ENCODE peak calls at places on chromosomes 5 and 9, in six cellular contexts. One of them, this sample, is unnamed.

GRCh38 chr9:87662808-87663528 is 63.0 kb upstream of the CTSL start:
- DNase-seq in anterior cingulate cortex: peak
- DNase-seq in Caki2: peak
- DNase-seq in GM12865: peak
- DNase-seq in activated effector memory CD4-positive, alpha-beta T cell treated with anti-CD3 and anti-CD28 coated beads, Interleukin-2, amount 50 U/mL, for 16 hours: peak
- DNase-seq in activated CD8-positive, alpha-beta memory T cell treated with anti-CD3 and anti-CD28 coated beads for 1 hour: peak
- DNase-seq in this sample: peak

GRCh38 chr9:131092548-131093440 is 3.5 kb upstream of the AIF1L start:
- DNase-seq in anterior cingulate cortex: no peak
- DNase-seq in Caki2: no peak
- DNase-seq in activated effector memory CD4-positive, alpha-beta T cell treated with anti-CD3 and anti-CD28 coated beads, Interleukin-2, amount 50 U/mL, for 16 hours: no peak
- DNase-seq in activated CD8-positive, alpha-beta memory T cell treated with anti-CD3 and anti-CD28 coated beads for 1 hour: no peak
- DNase-seq in GM12865: no peak
- DNase-seq in this sample: no peak

GRCh38 chr5:10034008-10034407 is 215.7 kb downstream of the ATPSCKMT start:
- DNase-seq in anterior cingulate cortex: no peak
- DNase-seq in GM12865: no peak
- DNase-seq in activated CD8-positive, alpha-beta memory T cell treated with anti-CD3 and anti-CD28 coated beads for 1 hour: no peak
- DNase-seq in activated effector memory CD4-positive, alpha-beta T cell treated with anti-CD3 and anti-CD28 coated beads, Interleukin-2, amount 50 U/mL, for 16 hours: no peak
- DNase-seq in Caki2: no peak
- DNase-seq in this sample: no peak

GRCh38 chr5:118553662-118554061 is 434.7 kb downstream of the DTWD2 start:
- DNase-seq in Caki2: no peak
- DNase-seq in anterior cingulate cortex: no peak
- DNase-seq in activated effector memory CD4-positive, alpha-beta T cell treated with anti-CD3 and anti-CD28 coated beads, Interleukin-2, amount 50 U/mL, for 16 hours: no peak
- DNase-seq in GM12865: no peak
- DNase-seq in activated CD8-positive, alpha-beta memory T cell treated with anti-CD3 and anti-CD28 coated beads for 1 hour: no peak
- DNase-seq in this sample: no peak

GRCh38 chr9:2679011-2679410 is 38.3 kb upstream of the KCNV2 start:
- DNase-seq in Caki2: no peak
- DNase-seq in GM12865: no peak
- DNase-seq in activated CD8-positive, alpha-beta memory T cell treated with anti-CD3 and anti-CD28 coated beads for 1 hour: no peak
- DNase-seq in activated effector memory CD4-positive, alpha-beta T cell treated with anti-CD3 and anti-CD28 coated beads, Interleukin-2, amount 50 U/mL, for 16 hours: no peak
- DNase-seq in anterior cingulate cortex: no peak
- DNase-seq in this sample: no peak

GRCh38 chr9:125146247-125146646 is 2.9 kb upstream of the SCAI start:
- DNase-seq in Caki2: peak
- DNase-seq in activated effector memory CD4-positive, alpha-beta T cell treated with anti-CD3 and anti-CD28 coated beads, Interleukin-2, amount 50 U/mL, for 16 hours: no peak
- DNase-seq in anterior cingulate cortex: no peak
- DNase-seq in activated CD8-positive, alpha-beta memory T cell treated with anti-CD3 and anti-CD28 coated beads for 1 hour: no peak
- DNase-seq in GM12865: peak
- DNase-seq in this sample: peak

GRCh38 chr5:65696892-65697291 is 25.0 kb downstream of the SGTB start:
- DNase-seq in activated CD8-positive, alpha-beta memory T cell treated with anti-CD3 and anti-CD28 coated beads for 1 hour: no peak
- DNase-seq in anterior cingulate cortex: no peak
- DNase-seq in activated effector memory CD4-positive, alpha-beta T cell treated with anti-CD3 and anti-CD28 coated beads, Interleukin-2, amount 50 U/mL, for 16 hours: no peak
- DNase-seq in GM12865: no peak
- DNase-seq in Caki2: no peak
- DNase-seq in this sample: no peak

GRCh38 chr5:6704361-6704851 is 8.8 kb upstream of the TENT4A start:
- DNase-seq in Caki2: no peak
- DNase-seq in anterior cingulate cortex: no peak
- DNase-seq in activated effector memory CD4-positive, alpha-beta T cell treated with anti-CD3 and anti-CD28 coated beads, Interleukin-2, amount 50 U/mL, for 16 hours: no peak
- DNase-seq in GM12865: no peak
- DNase-seq in activated CD8-positive, alpha-beta memory T cell treated with anti-CD3 and anti-CD28 coated beads for 1 hour: no peak
- DNase-seq in this sample: no peak

GRCh38 chr9:36772449-36773370 is 200.0 kb downstream of the MELK start:
- DNase-seq in GM12865: peak
- DNase-seq in Caki2: no peak
- DNase-seq in activated effector memory CD4-positive, alpha-beta T cell treated with anti-CD3 and anti-CD28 coated beads, Interleukin-2, amount 50 U/mL, for 16 hours: no peak
- DNase-seq in anterior cingulate cortex: no peak
- DNase-seq in activated CD8-positive, alpha-beta memory T cell treated with anti-CD3 and anti-CD28 coated beads for 1 hour: no peak
- DNase-seq in this sample: peak

GRCh38 chr5:132469380-132470372 is 20.9 kb downstream of the IRF1 start:
- DNase-seq in anterior cingulate cortex: no peak
- DNase-seq in activated effector memory CD4-positive, alpha-beta T cell treated with anti-CD3 and anti-CD28 coated beads, Interleukin-2, amount 50 U/mL, for 16 hours: peak
- DNase-seq in Caki2: no peak
- DNase-seq in GM12865: no peak
- DNase-seq in activated CD8-positive, alpha-beta memory T cell treated with anti-CD3 and anti-CD28 coated beads for 1 hour: no peak
- DNase-seq in this sample: no peak

GRCh38 chr5:134523543-134524136 is 1.8 kb upstream of the JADE2 start:
- DNase-seq in Caki2: no peak
- DNase-seq in activated CD8-positive, alpha-beta memory T cell treated with anti-CD3 and anti-CD28 coated beads for 1 hour: no peak
- DNase-seq in GM12865: no peak
- DNase-seq in activated effector memory CD4-positive, alpha-beta T cell treated with anti-CD3 and anti-CD28 coated beads, Interleukin-2, amount 50 U/mL, for 16 hours: no peak
- DNase-seq in anterior cingulate cortex: no peak
- DNase-seq in this sample: peak

GRCh38 chr5:68793074-68793473 is 300.7 kb upstream of the SLC30A5 start:
- DNase-seq in activated CD8-positive, alpha-beta memory T cell treated with anti-CD3 and anti-CD28 coated beads for 1 hour: no peak
- DNase-seq in activated effector memory CD4-positive, alpha-beta T cell treated with anti-CD3 and anti-CD28 coated beads, Interleukin-2, amount 50 U/mL, for 16 hours: no peak
- DNase-seq in Caki2: no peak
- DNase-seq in anterior cingulate cortex: no peak
- DNase-seq in GM12865: no peak
- DNase-seq in this sample: no peak

GRCh38 chr9:134698587-134699342 is 57.2 kb downstream of the COL5A1 start:
- DNase-seq in Caki2: peak
- DNase-seq in GM12865: peak
- DNase-seq in activated CD8-positive, alpha-beta memory T cell treated with anti-CD3 and anti-CD28 coated beads for 1 hour: no peak
- DNase-seq in anterior cingulate cortex: peak
- DNase-seq in activated effector memory CD4-positive, alpha-beta T cell treated with anti-CD3 and anti-CD28 coated beads, Interleukin-2, amount 50 U/mL, for 16 hours: peak
- DNase-seq in this sample: peak

GRCh38 chr9:82606761-82607382 is 456.1 kb downstream of the RASEF start:
- DNase-seq in activated effector memory CD4-positive, alpha-beta T cell treated with anti-CD3 and anti-CD28 coated beads, Interleukin-2, amount 50 U/mL, for 16 hours: no peak
- DNase-seq in activated CD8-positive, alpha-beta memory T cell treated with anti-CD3 and anti-CD28 coated beads for 1 hour: no peak
- DNase-seq in Caki2: peak
- DNase-seq in anterior cingulate cortex: no peak
- DNase-seq in GM12865: peak
- DNase-seq in this sample: peak